ENCODE peak calls at places on chromosome 2, in six cellular contexts. S, G, Q, T, U and C are unnamed samples. For H3K4me1, the result is how much of the 10 kb centered on the place peaks cover.

GRCh38 chr2:37566517-37566961 is 104.9 kb downstream of the CDC42EP3 start:
- DNase-seq in S (no peak), G (no peak), Q (no peak), T (no peak), U (no peak), C (peak)

GRCh38 chr2:47076126-47076506 is 79.0 kb downstream of the STPG4 start:
- DNase-seq in S (no peak), G (no peak), Q (no peak), T (no peak), U (no peak), C (no peak)

GRCh38 chr2:74080346-74080745 is 67.4 kb downstream of the BOLA3 start:
- DNase-seq in S (no peak), G (no peak), Q (no peak), T (no peak), U (no peak), C (no peak)

GRCh38 chr2:193837368-193837767 is 1642.6 kb upstream of the TMEFF2 start:
- DNase-seq in S (no peak), G (no peak), Q (no peak), T (no peak), U (no peak), C (no peak)

GRCh38 chr2:177816740-177817139 is 255.8 kb downstream of the PDE11A start:
- DNase-seq in S (no peak), G (no peak), Q (no peak), T (no peak), U (no peak), C (no peak)

GRCh38 chr2:133576714-133577113 is 8.5 kb upstream of the NCKAP5 start:
- DNase-seq in S (no peak), G (no peak), Q (no peak), T (no peak), U (no peak), C (no peak)

GRCh38 chr2:150472122-150472899 is 15.2 kb downstream of the RND3 start:
- DNase-seq in S (peak), G (no peak), Q (no peak), T (no peak), U (no peak), C (no peak)

GRCh38 chr2:238053195-238053776 is 7.5 kb upstream of the SCLY start:
- DNase-seq in S (no peak), G (no peak), Q (no peak), T (no peak), U (no peak), C (no peak)

GRCh38 chr2:74188018-74188601 is 9.4 kb upstream of the MOB1A start:
- DNase-seq in S (peak), G (no peak), Q (no peak), T (no peak), U (no peak), C (peak)

GRCh38 chr2:205700331-205701132 is 18.2 kb downstream of the NRP2 start:
- DNase-seq in S (peak), G (no peak), Q (peak), T (no peak), U (no peak), C (peak)

GRCh38 chr2:97355887-97356286 is 233.8 kb downstream of the ANKRD36B start:
- DNase-seq in S (no peak), G (no peak), Q (peak), T (no peak), U (no peak), C (peak)

GRCh38 chr2:91975130-91975491 is 2896.1 kb upstream of the TEKT4 start:
- DNase-seq in S (no peak), G (no peak), Q (no peak), T (no peak), U (no peak), C (no peak)

GRCh38 chr2:222160944-222161343 is 137.9 kb downstream of the PAX3 start:
- DNase-seq in S (no peak), G (no peak), Q (no peak), T (no peak), U (no peak), C (no peak)

GRCh38 chr2:141529674-141530073 is 601.1 kb downstream of the LRP1B start:
- DNase-seq in S (no peak), G (no peak), Q (no peak), T (no peak), U (no peak), C (no peak)

GRCh38 chr2:109699646-109700045 is 85.5 kb downstream of the SOWAHC start:
- DNase-seq in S (no peak), G (no peak), Q (peak), T (no peak), U (no peak), C (no peak)

GRCh38 chr2:27823564-27823963 is 52.0 kb downstream of the MRPL33 start:
- DNase-seq in S (no peak), G (no peak), Q (no peak), T (no peak), U (no peak), C (no peak)

GRCh38 chr2:128623776-128624424 is 305.2 kb upstream of the HS6ST1 start:
- DNase-seq in S (peak), G (no peak), Q (no peak), T (peak), U (peak), C (peak)

GRCh38 chr2:71747573-71747972 is 294.2 kb downstream of the DYSF start:
- DNase-seq in S (peak), G (no peak), Q (no peak), T (no peak), U (no peak), C (no peak)
- H2AFZ ChIP-seq in S (no peak), G (no peak), Q (no peak), T (no peak), U (no peak), C (no peak)

DNA sequence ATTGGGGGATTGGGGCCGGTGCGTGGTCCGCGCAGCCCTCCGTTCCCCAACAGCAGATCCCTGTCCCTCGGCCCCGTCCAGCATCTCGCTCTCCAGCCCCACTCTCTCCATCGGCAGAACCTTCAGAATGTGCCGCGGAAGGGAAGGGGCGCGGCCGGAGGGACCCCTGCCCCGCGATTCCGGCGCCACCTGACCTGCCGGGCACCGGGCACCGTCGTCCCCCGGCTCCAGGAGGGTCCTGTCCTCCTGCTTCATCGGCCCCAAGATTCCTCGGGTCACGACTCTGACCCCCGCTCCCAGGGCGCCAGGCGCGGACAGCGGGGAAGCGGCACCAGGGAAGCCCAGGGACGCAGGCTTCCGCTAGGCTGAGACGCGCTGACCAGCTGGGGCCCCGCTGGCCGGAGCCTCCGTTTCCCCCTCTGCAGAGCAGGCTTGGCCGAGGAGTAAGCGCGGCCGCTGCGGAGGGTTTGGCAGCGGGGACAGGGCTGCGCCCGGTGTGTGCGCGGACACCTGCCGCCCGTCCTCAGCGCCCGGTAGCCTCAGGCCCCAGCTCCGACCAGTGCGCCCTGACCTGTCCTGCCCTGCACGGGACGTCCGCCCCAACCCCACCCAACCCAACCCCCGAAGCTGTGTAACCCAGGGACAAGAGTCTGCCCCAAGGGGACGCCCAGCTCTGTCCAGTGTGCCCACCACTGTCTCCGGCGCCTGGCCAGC is 16.8 kb upstream of the BOK start:
- DNase-seq in S (no peak), G (no peak), Q (peak), T (no peak), U (no peak), C (no peak)
- H3K4me2 ChIP-seq in S (peak), G (peak), Q (peak), T (no peak), U (peak), C (no peak)

DNA sequence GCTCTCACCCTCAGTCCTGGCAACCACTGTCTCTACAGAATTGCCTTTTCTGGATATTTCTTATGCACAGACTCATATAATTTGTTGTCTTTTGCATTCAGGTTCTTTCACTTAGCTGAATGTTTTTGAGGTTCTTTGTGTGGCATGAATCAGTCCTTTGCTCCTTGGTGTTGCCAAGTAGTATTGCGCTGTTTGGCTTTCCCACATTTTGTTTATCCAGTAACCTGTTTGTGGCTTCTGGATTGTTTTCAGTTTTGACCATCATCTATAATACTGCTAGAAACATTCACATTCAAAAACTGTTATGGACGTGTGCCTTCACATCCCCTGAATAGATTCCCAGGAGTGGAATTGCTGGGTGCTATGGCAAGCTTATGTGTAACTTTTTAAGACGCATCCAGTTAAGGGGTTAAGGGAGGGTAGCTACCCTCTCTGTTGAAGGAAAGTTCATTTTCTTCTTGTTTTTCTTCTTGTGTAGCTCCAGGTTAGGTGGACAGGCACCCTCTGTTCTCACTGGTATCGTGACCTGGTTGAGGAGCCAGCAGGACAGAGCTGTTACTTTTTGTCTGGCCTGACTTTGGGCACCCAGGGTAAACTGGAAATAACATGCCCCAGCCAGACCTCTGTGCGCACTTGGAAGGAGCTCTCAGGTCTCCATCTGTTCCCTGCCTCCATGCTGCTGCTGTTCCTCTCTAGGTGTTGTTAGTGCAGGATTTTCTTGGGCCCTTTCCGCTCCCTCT is 29.6 kb downstream of the ARHGAP25 start:
- DNase-seq in S (no peak), G (no peak), Q (no peak), T (no peak), U (no peak), C (peak)
- H3K4me1 ChIP-seq in S (under half), G (under half), Q (under half), T (half or more), U (under half), C (half or more)

GRCh38 chr2:118050386-118050785 is 36.5 kb upstream of the CCDC93 start:
- DNase-seq in S (no peak), G (no peak), Q (no peak), T (no peak), U (no peak), C (no peak)
- H2AFZ ChIP-seq in S (no peak), G (no peak), Q (no peak), T (no peak), U (no peak), C (peak)

GRCh38 chr2:44358498-44358897 is 2.8 kb downstream of the PREPL start:
- DNase-seq in S (peak), G (no peak), Q (no peak), T (peak), U (peak), C (no peak)
- H3K4me2 ChIP-seq in S (peak), G (no peak), Q (no peak), T (no peak), U (peak), C (peak)

GRCh38 chr2:217393585-217394032 is 533.7 kb upstream of the TNP1 start:
- DNase-seq in S (no peak), G (no peak), Q (no peak), T (no peak), U (no peak), C (no peak)
- H3K4me1 ChIP-seq in S (under half), G (under half), Q (under half), T (under half), U (under half), C (under half)

GRCh38 chr2:108115868-108116267 is 123.9 kb upstream of the SULT1C3 start:
- DNase-seq in S (no peak), G (no peak), Q (no peak), T (no peak), U (no peak), C (no peak)
- H2AFZ ChIP-seq in S (no peak), G (no peak), Q (no peak), T (no peak), U (no peak), C (no peak)